ENCODE peak calls at places on chromosomes 13 and 19, in five cellular contexts. I is esophagus squamous epithelium, X is heart right ventricle, O is left ventricle myocardium inferior, G is Peyer's patch. L is an unnamed sample.

GRCh38 chr13:104875008-104875762 is 1660.3 kb downstream of the EFNB2 start:
- DNase-seq in I (no peak), O (no peak), G (no peak), X (no peak), L (no peak)

GRCh38 chr19:3507371-3508120 is 1.4 kb downstream of the FZR1 start:
- DNase-seq in G (no peak), I (no peak), O (no peak), X (no peak), L (peak; percentile 23)

GRCh38 chr13:112068531-112069062 is 1.6 kb downstream of the SOX1 start:
- DNase-seq in G (no peak), X (no peak), I (no peak), O (no peak), L (no peak)

GRCh38 chr19:1231729-1232128 is 6.1 kb downstream of the CBARP start:
- DNase-seq in I (no peak), X (no peak), O (no peak), G (no peak), L (no peak)

GRCh38 chr13:77623797-77624196 is 73.7 kb upstream of the SLAIN1 start:
- DNase-seq in O (no peak), I (no peak), X (no peak), G (no peak), L (no peak)

GRCh38 chr19:12939292-12939606 is 840 bp downstream of the CALR start:
- DNase-seq in G (peak; percentile 43), X (no peak), O (no peak), I (no peak), L (no peak)

GRCh38 chr19:40610396-40611064 is 9.4 kb downstream of the LTBP4 start:
- DNase-seq in G (peak; percentile 65), X (peak; percentile 75), I (no peak), O (peak; percentile 74), L (peak; percentile 79)

GRCh38 chr19:6464070-6464873 is at the start of gene CRB3:
- DNase-seq in I (no peak), O (no peak), X (no peak), G (peak; percentile 68), L (peak; percentile 30)

GRCh38 chr13:43408274-43408673 is 378.5 kb downstream of the ENOX1 start:
- DNase-seq in G (no peak), X (no peak), O (no peak), I (no peak), L (no peak)

GRCh38 chr13:107568181-107568580 is 647.2 kb downstream of the LIG4 start:
- DNase-seq in X (no peak), G (no peak), I (no peak), O (no peak), L (no peak)

GRCh38 chr19:49637865-49638350 is 2.0 kb downstream of the RRAS start:
- DNase-seq in X (peak; percentile 92), I (no peak), G (no peak), O (peak; percentile 92), L (no peak)

GRCh38 chr13:34942732-34943674 is 933 bp downstream of the NBEA start:
- DNase-seq in G (peak; percentile 17), I (no peak), O (peak; percentile 24), X (peak; percentile 26), L (no peak)

GRCh38 chr19:53871448-53871847 is 3.8 kb downstream of the MYADM start:
- DNase-seq in X (no peak), O (no peak), I (no peak), G (no peak), L (no peak)

GRCh38 chr19:53868892-53869804 is 1.5 kb downstream of the MYADM start:
- DNase-seq in I (no peak), O (peak; percentile 92), G (peak; percentile 76), X (peak; percentile 92), L (peak; percentile 80)

GRCh38 chr19:53868091-53868891 is 608 bp downstream of the MYADM start:
- DNase-seq in G (no peak), X (peak; percentile 61), O (peak; percentile 64), I (no peak), L (no peak)

GRCh38 chr19:53872762-53873161 is 5.1 kb downstream of the MYADM start:
- DNase-seq in O (no peak), X (no peak), I (no peak), G (no peak), L (no peak)

GRCh38 chr19:53870485-53870844 is 2.8 kb downstream of the MYADM start:
- DNase-seq in I (no peak), G (no peak), O (no peak), X (no peak), L (no peak)
- H3K4me3 ChIP-seq in I (no peak overlapping the region), G (no peak overlapping the region), O (peak overlapping the region; percentile 82), X (peak overlapping the region; percentile 91), L (no peak overlapping the region)

DNA sequence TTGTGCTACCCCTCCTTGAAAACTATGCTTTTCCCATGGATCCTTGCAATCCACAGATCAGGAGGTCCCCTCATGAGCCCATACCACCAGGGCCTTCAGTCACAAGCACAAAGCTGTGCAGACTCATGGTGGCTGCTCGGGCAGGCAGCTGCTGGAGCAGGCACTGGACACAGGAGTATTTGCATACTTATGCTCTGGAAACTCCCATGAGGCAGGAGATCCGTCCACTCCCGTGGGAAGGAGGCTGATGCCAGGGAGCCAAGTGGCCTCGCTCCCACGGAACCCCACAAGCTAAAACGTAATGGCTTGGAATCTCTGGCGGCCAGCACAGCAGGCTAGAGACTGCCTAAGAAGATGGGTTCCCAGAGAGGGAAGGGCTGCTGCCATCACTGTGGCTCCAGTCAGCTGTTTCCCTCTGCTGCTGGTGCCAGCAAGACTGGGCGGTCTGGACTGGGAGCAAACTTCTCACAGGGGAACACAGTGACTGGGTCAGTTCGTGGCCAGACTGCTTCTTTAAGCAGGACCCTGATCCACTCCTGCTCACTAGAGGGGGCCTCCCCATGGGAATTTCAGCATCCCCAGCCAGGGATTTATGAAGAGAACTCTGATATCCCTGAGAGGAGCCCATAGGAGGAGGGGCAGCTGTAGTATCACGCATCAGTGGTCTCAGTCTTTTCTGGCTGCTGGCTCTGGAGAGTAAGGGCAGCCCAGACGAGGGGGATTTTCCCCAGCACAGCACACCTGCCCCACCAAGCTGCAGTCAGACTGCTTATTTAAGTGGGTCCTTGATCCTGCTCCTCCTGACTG is 370.3 kb upstream of the ATXN8OS start:
- DNase-seq in O (no peak), X (no peak), I (no peak), G (no peak), L (no peak)
- H3K4me3 ChIP-seq in O (no peak overlapping the region), X (no peak overlapping the region), I (no peak overlapping the region), G (no peak overlapping the region), L (no peak overlapping the region)

DNA sequence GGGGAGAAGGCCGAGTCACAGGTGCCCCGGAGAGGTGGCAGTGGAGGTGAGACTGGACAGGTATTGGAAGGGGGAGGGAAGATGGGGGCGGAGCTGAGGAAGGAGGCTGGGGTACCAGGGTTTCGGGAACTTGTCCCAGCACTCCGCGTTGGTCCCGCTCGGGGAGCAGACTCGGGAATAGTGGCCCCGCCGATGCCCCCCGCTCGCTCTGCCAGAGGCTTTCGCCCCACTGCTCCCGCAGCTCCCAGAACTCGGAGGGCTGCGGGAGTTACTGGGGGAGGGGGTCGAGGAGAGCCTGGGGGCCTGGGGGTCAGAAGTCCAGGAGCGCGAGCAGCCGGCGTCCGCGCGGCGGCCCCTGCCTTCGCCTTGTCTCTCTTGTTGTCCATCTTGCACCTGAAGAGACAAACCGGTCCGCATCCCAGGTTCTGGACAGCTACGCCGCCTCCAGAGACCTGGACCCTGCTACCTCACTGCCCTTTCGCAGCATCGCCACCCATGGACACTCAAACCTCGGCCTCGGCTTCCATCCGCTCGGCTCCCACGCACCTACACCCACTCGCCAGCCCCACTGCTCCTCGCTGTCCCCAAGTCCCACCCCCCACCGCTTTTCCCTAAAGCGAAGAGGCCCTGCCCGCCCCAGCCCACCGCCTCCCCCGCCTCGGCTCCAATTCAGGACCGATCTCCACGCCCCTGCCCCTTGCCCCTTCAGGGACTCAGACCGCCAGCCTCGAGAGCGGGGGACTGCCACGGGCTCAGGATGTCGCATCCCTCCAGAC is 698 bp downstream of the PRR36 start:
- DNase-seq in G (no peak), O (no peak), X (no peak), I (no peak), L (no peak)
- H3K4me3 ChIP-seq in G (no peak overlapping the region), O (peak overlapping the region; percentile 59), X (peak overlapping the region; percentile 26), I (no peak overlapping the region), L (no peak overlapping the region)

GRCh38 chr19:35746087-35746462 is 624 bp downstream of the PSENEN start:
- DNase-seq in X (no peak), O (no peak), I (no peak), G (no peak), L (no peak)

GRCh38 chr19:35745328-35746086 is at the start of the genes PSENEN and U2AF1L4:
- DNase-seq in X (peak; percentile 95), O (peak; percentile 96), G (peak; percentile 96), I (peak; percentile 87), L (peak; percentile 100)

GRCh38 chr19:35743640-35744306 is 1.4 kb downstream of the U2AF1L4 start:
- DNase-seq in G (no peak), O (no peak), X (no peak), I (no peak), L (no peak)

GRCh38 chr19:35744335-35744687 is 907 bp downstream of the U2AF1L4 start:
- DNase-seq in O (no peak), X (no peak), I (no peak), G (no peak), L (no peak)

GRCh38 chr19:35744688-35745327 is 410 bp downstream of the U2AF1L4 start:
- DNase-seq in I (peak; percentile 70), X (peak; percentile 92), O (peak; percentile 95), G (peak; percentile 95), L (peak; percentile 96)
- H3K4me3 ChIP-seq in I (peak overlapping the region; percentile 92), X (peak overlapping the region; percentile 69), O (peak overlapping the region; percentile 87), G (peak overlapping the region; percentile 93), L (peak overlapping the region; percentile 88)

DNA sequence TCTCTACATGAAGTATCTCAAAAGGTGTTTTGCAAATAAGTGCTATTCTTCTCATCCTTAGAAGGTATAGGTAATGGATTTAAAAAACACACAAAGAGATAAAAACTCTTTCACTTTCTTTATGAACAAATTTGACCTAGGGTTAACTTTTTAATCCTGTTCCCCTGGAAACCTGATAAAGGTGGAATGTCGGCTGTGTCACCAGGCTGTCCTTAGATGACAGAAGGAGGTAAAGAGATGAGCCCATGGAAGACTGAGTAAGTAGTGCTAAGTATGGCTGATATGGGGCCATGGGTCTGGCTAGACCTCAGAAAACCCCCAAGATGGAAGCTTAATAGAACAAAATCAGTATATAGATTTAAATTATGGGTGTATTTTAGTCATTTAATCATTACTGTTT is 153.8 kb upstream of the LSM14A start:
- DNase-seq in G (no peak), O (no peak), I (no peak), X (no peak), L (no peak)
- H3K4me3 ChIP-seq in G (no peak overlapping the region), O (no peak overlapping the region), I (no peak overlapping the region), X (no peak overlapping the region), L (no peak overlapping the region)

GRCh38 chr13:54357284-54357933 is 1328.8 kb downstream of the OLFM4 start:
- DNase-seq in I (no peak), G (no peak), O (no peak), X (no peak), L (no peak)

GRCh38 chr13:54356209-54356608 is 1327.6 kb downstream of the OLFM4 start:
- DNase-seq in X (no peak), G (no peak), O (no peak), I (no peak), L (no peak)

GRCh38 chr13:54361460-54361859 is 1332.8 kb downstream of the OLFM4 start:
- DNase-seq in X (no peak), G (no peak), I (no peak), O (no peak), L (no peak)

GRCh38 chr13:54356849-54357248 is 1328.2 kb downstream of the OLFM4 start:
- DNase-seq in O (no peak), G (no peak), I (no peak), X (no peak), L (no peak)
- H3K4me3 ChIP-seq in O (no peak overlapping the region), G (no peak overlapping the region), I (no peak overlapping the region), X (no peak overlapping the region), L (no peak overlapping the region)

GRCh38 chr19:23287620-23288019 is 37.4 kb upstream of the ZNF724 start:
- DNase-seq in O (no peak), I (no peak), X (no peak), G (no peak), L (no peak)
- H3K4me3 ChIP-seq in O (no peak overlapping the region), I (no peak overlapping the region), X (no peak overlapping the region), G (no peak overlapping the region), L (no peak overlapping the region)

L was measured in CD4-positive, CD25-positive, alpha-beta regulatory T cell.